ENCODE peak calls at places on chromosome 22, in nine cellular contexts. R, H, L, T, U, S, M, P and B are unnamed samples.

GRCh38 chr22:37290737-37291136 is 8.4 kb downstream of the CYTH4 start:
- DNase-seq in R (no peak), H (no peak), L (peak), T (peak), U (no peak), S (no peak), M (no peak), P (peak), B (peak)

GRCh38 chr22:42154293-42154692 is 23.7 kb upstream of the CYP2D6 start:
- DNase-seq in R (no peak), H (no peak), L (no peak), T (no peak), U (no peak), S (no peak), M (no peak), P (no peak), B (no peak)

GRCh38 chr22:44505796-44506354 is 7.8 kb upstream of the RTL6 start:
- DNase-seq in R (no peak), H (no peak), L (no peak), T (no peak), U (no peak), S (no peak), M (no peak), P (no peak), B (no peak)

GRCh38 chr22:44972363-44973083 is 37.3 kb downstream of the PHF21B start:
- DNase-seq in R (no peak), H (no peak), L (peak), T (no peak), U (peak), S (no peak), M (no peak), P (no peak), B (no peak)

GRCh38 chr22:20071524-20071972 is 8.5 kb upstream of the DGCR8 start:
- DNase-seq in R (no peak), H (no peak), L (no peak), T (no peak), U (no peak), S (no peak), M (no peak), P (no peak), B (no peak)

GRCh38 chr22:42452916-42453315 is 20.7 kb upstream of the NFAM1 start:
- DNase-seq in R (no peak), H (no peak), L (no peak), T (no peak), U (no peak), S (no peak), M (no peak), P (no peak), B (no peak)

GRCh38 chr22:36334838-36335603 is 52.7 kb downstream of the MYH9 start:
- DNase-seq in R (peak), H (no peak), L (peak), T (peak), U (no peak), S (peak), M (no peak), P (peak), B (peak)

GRCh38 chr22:37051629-37052385 is at the start of gene KCTD17:
- DNase-seq in R (no peak), H (no peak), L (peak), T (peak), U (peak), S (peak), M (peak), P (peak), B (peak)

GRCh38 chr22:22248878-22249277 is 4.3 kb downstream of the VPREB1 start:
- DNase-seq in R (no peak), H (no peak), L (no peak), T (no peak), U (no peak), S (no peak), M (no peak), P (no peak), B (no peak)

GRCh38 chr22:19216579-19216978 is 38.0 kb upstream of the SLC25A1 start:
- DNase-seq in R (no peak), H (no peak), L (no peak), T (no peak), U (no peak), S (no peak), M (no peak), P (no peak), B (no peak)

GRCh38 chr22:37640591-37641250 is 1.3 kb downstream of the SH3BP1 start:
- DNase-seq in R (no peak), H (no peak), L (no peak), T (no peak), U (no peak), S (no peak), M (no peak), P (no peak), B (no peak)

GRCh38 chr22:17578129-17578754 is 14.9 kb downstream of the SLC25A18 start:
- DNase-seq in R (peak), H (no peak), L (peak), T (peak), U (no peak), S (peak), M (peak), P (no peak), B (no peak)

GRCh38 chr22:19765477-19766234 is 5.1 kb downstream of the TBX1 start:
- DNase-seq in R (no peak), H (no peak), L (no peak), T (no peak), U (no peak), S (no peak), M (no peak), P (peak), B (no peak)

GRCh38 chr22:43007519-43008102 is 7.3 kb downstream of the PACSIN2 start:
- DNase-seq in R (peak), H (no peak), L (peak), T (peak), U (peak), S (no peak), M (no peak), P (peak), B (peak)

GRCh38 chr22:26615149-26615548 is 2.7 kb downstream of the CRYBB1 start:
- DNase-seq in R (no peak), H (no peak), L (no peak), T (no peak), U (no peak), S (no peak), M (no peak), P (no peak), B (no peak)